ENCODE peak calls at places on chromosomes 1 and 21, in four cellular contexts. W is neural progenitor cell; N is CD4-positive, CD25-positive, alpha-beta regulatory T cell; D is cardiac muscle cell. S is an unnamed sample.
A peak's percentile ranks its signal among the peaks of the same experiment; 100 is the strongest.

GRCh38 chr1:192993426-192994085 is 65.6 kb downstream of the UCHL5 start:
- DNase-seq in N (no peak), D (no peak), W (no peak), S (peak; percentile 16)

GRCh38 chr1:60916178-60916577 is 166.2 kb upstream of the NFIA start:
- DNase-seq in N (no peak), W (no peak), D (no peak), S (no peak)

GRCh38 chr1:6359568-6360496 is 33.7 kb downstream of the ACOT7 start:
- DNase-seq in N (peak; percentile 47), W (peak; percentile 53), D (peak; percentile 56), S (peak; percentile 58)

GRCh38 chr1:224851850-224852261 is 77.6 kb upstream of the DNAH14 start:
- DNase-seq in D (no peak), N (no peak), W (no peak), S (peak; percentile 48)

GRCh38 chr1:38586993-38587646 is 272.5 kb downstream of the RRAGC start:
- DNase-seq in D (peak; percentile 64), W (peak; percentile 78), N (peak; percentile 22), S (peak; percentile 86)

GRCh38 chr21:31724552-31724951 is 7.4 kb downstream of the SCAF4 start:
- DNase-seq in N (no peak), D (no peak), W (no peak), S (no peak)

GRCh38 chr1:107785506-107786213 is 179.3 kb downstream of the VAV3 start:
- DNase-seq in D (no peak), N (no peak), W (no peak), S (no peak)

GRCh38 chr21:33543505-33544129 is 779 bp downstream of the SON start:
- DNase-seq in D (no peak), W (peak; percentile 87), N (no peak), S (no peak)

GRCh38 chr1:76284842-76285241 is 210.3 kb downstream of the ST6GALNAC3 start:
- DNase-seq in W (no peak), N (no peak), D (no peak), S (no peak)

GRCh38 chr1:187840557-187840956 is 1011.8 kb downstream of the PLA2G4A start:
- DNase-seq in D (peak; percentile 68), W (no peak), N (no peak), S (no peak)

GRCh38 chr1:18928985-18929384 is 26.6 kb upstream of the ALDH4A1 start:
- DNase-seq in D (no peak), N (no peak), W (no peak), S (no peak)

GRCh38 chr1:200112308-200112707 is 84.8 kb downstream of the NR5A2 start:
- DNase-seq in N (no peak), D (no peak), W (no peak), S (no peak)

GRCh38 chr1:200116324-200116723 is 88.8 kb downstream of the NR5A2 start:
- DNase-seq in W (no peak), N (no peak), D (no peak), S (no peak)

GRCh38 chr1:200118779-200119505 is 91.4 kb downstream of the NR5A2 start:
- DNase-seq in D (no peak), N (no peak), W (no peak), S (peak; percentile 13)

DNA sequence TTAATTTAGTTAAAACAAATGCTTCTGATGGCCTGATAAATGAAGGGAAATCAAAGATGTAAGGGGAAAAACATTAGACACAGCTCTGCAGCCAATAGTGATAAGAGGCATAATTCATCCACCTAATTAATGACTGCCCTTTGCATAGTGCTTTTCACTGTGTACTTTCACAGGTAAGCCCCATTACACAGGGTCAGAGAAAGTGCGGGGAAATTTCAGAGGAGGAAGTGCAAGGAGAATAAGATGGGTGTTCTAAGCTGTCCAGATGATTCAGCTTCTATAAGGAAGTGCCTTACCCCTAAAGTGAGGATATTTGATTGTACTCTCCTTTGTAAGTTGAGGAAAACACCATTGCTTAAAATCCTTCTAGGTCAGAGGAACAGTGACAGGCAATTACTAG is 88.0 kb downstream of the NR5A2 start:
- DNase-seq in D (no peak), N (no peak), W (no peak), S (no peak)
- H3K4me3 ChIP-seq in D (no peak overlapping the region), N (no peak overlapping the region), W (no peak overlapping the region), S (no peak overlapping the region)

GRCh38 chr1:35597870-35598269 is 24.8 kb downstream of the TFAP2E start:
- DNase-seq in D (no peak), N (no peak), W (no peak), S (no peak)
- H3K4me3 ChIP-seq in D (no peak overlapping the region), N (no peak overlapping the region), W (no peak overlapping the region), S (no peak overlapping the region)

GRCh38 chr1:45327644-45328515 is 1.2 kb downstream of the HPDL start:
- DNase-seq in N (no peak), W (no peak), D (no peak), S (peak; percentile 46)

GRCh38 chr1:45328680-45329079 is 2.0 kb downstream of the HPDL start:
- DNase-seq in N (no peak), W (no peak), D (no peak), S (peak; percentile 33)

GRCh38 chr1:45326627-45327591 is at the start of gene HPDL:
- DNase-seq in W (peak; percentile 77), N (peak; percentile 33), D (peak; percentile 67), S (peak; percentile 95)

GRCh38 chr1:45322486-45323040 is 4.1 kb upstream of the HPDL start:
- DNase-seq in W (no peak), N (no peak), D (no peak), S (no peak)

DNA sequence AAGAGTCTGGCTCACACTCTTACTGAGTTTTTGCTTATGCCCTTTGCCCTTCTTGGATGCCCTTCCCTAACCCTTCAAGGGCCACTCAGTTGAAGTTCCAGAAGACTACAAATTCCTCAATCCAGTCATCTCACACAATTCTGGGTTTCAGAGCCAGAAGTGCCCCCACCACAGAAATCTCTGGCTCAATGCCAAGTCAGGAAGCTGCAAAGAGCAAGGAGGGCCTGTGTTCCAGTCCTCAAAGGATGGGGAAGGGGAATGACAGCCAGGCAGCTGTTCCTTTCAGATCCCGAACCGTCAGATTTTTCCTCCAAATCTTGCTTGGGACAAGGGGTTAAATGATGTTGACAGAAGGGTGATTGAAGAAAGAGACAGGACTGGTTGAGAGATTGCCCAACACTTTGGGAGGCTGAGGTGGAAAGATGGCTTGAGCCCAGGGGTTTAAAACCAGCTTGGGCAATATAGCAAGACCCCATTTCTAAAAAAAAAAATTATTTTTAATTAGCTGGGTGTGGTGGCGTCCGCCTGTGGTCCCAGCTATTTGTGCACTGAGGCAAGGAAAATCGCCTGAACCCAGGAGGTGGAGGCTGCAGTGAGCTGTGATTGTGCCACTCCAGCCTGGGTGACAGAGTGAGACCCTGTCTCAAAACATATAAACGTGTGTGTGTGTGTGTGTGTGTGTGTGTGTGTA is 734 bp upstream of the HPDL start:
- DNase-seq in D (no peak), N (no peak), W (no peak), S (no peak)
- H3K4me3 ChIP-seq in D (no peak overlapping the region), N (peak overlapping the region; percentile 47), W (no peak overlapping the region), S (peak overlapping the region; percentile 71)

GRCh38 chr1:170663011-170663410 is 920 bp upstream of the PRRX1 start:
- DNase-seq in N (no peak), W (peak; percentile 75), D (no peak), S (peak; percentile 59)

GRCh38 chr1:170660874-170661645 is 2.9 kb upstream of the PRRX1 start:
- DNase-seq in D (peak; percentile 40), N (no peak), W (peak; percentile 52), S (peak; percentile 39)

GRCh38 chr1:170662561-170662971 is 1.4 kb upstream of the PRRX1 start:
- DNase-seq in D (no peak), N (no peak), W (no peak), S (no peak)

GRCh38 chr1:170660281-170660713 is 3.6 kb upstream of the PRRX1 start:
- DNase-seq in N (no peak), W (peak; percentile 70), D (peak; percentile 33), S (peak; percentile 68)

GRCh38 chr1:170661646-170662411 is 2.1 kb upstream of the PRRX1 start:
- DNase-seq in N (no peak), W (peak; percentile 85), D (peak; percentile 31), S (peak; percentile 79)
- H3K4me3 ChIP-seq in N (no peak overlapping the region), W (peak overlapping the region; percentile 30), D (peak overlapping the region; percentile 10), S (peak overlapping the region; percentile 79)

DNA sequence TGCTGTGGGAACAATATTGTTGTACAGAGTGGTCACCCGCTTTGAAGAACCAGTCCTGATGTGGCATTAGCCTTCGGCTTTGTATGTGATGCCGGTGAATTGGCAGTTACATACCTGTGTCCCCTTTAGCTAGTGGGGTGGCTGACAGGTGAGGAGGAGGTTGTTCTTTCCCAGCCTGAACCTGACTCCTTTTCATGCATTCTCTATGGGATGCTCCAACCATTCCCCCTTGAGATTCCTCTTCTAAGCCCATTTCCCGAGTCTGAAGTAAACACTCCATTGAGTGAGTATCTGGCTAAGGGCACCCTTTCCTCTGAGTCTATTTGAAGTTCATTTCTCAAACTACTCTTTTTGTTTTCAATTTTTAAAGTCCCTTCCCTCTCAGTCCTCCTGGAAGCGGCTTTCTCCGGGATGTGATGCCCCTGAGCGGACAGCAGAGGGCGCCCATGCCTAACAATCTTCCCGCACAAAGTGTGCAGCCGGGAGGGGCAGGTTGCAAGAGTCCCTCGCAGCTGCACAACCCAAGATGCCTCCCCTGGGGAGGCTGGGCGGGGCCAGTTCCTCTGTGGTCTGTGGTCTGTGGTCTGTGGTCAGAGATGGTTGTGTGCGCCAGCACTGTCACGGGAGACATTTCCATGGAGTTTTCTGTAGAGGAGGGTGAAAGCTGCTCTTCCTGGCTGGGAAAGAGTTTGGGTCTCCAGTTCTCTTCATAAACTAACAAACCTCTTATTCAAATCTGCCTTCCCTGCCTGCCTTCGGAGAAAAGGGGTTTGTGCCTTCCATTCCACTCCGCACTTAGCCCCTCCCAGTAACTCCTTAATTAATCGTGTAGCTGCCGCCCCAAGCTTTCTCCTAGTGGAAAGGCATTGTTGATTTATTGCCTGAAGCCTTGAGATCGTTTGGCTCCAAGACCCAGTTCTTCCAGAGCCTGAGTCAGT is 36.4 kb upstream of the LMX1A start:
- DNase-seq in W (peak; percentile 93), N (peak; percentile 87), D (peak; percentile 83), S (peak; percentile 89)
- H3K4me3 ChIP-seq in W (peak overlapping the region; percentile 35), N (peak overlapping the region; percentile 63), D (no peak overlapping the region), S (peak overlapping the region; percentile 49)